ENCODE peak calls at places on chromosomes 6 and 20, in four cellular contexts. One of them, this sample, is unnamed.

GRCh38 chr20:37095108-37095608 is 639 bp downstream of the RBL1 start:
- DNase-seq in osteoblast: peak
- DNase-seq in neuronal stem cell: no peak
- DNase-seq in psoas muscle: no peak
- DNase-seq in this sample: no peak

GRCh38 chr20:63709149-63709527 is 1.3 kb downstream of the ZGPAT start:
- DNase-seq in osteoblast: peak
- DNase-seq in neuronal stem cell: no peak
- DNase-seq in psoas muscle: no peak
- DNase-seq in this sample: no peak

GRCh38 chr20:63520939-63521601 is 505 bp downstream of the PPDPF start:
- DNase-seq in osteoblast: peak
- DNase-seq in neuronal stem cell: peak
- DNase-seq in psoas muscle: peak
- DNase-seq in this sample: peak

GRCh38 chr6:34240329-34241248 is 3.9 kb downstream of the HMGA1 start:
- DNase-seq in osteoblast: peak
- DNase-seq in neuronal stem cell: no peak
- DNase-seq in psoas muscle: no peak
- DNase-seq in this sample: no peak

GRCh38 chr6:23091795-23092194 is 522.4 kb downstream of the HDGFL1 start:
- DNase-seq in osteoblast: no peak
- DNase-seq in neuronal stem cell: no peak
- DNase-seq in psoas muscle: no peak
- DNase-seq in this sample: no peak

GRCh38 chr6:150673720-150674361 is 74.2 kb downstream of the PLEKHG1 start:
- DNase-seq in osteoblast: no peak
- DNase-seq in neuronal stem cell: no peak
- DNase-seq in psoas muscle: no peak
- DNase-seq in this sample: no peak

GRCh38 chr6:13508711-13509705 is 21.6 kb upstream of the GFOD1 start:
- DNase-seq in osteoblast: peak
- DNase-seq in neuronal stem cell: no peak
- DNase-seq in psoas muscle: no peak
- DNase-seq in this sample: no peak

GRCh38 chr20:41054463-41055230 is 26.0 kb downstream of the TOP1 start:
- DNase-seq in osteoblast: no peak
- DNase-seq in neuronal stem cell: no peak
- DNase-seq in psoas muscle: no peak
- DNase-seq in this sample: no peak

GRCh38 chr20:32975698-32976674 is 28.2 kb downstream of the SUN5 start:
- DNase-seq in osteoblast: no peak
- DNase-seq in neuronal stem cell: no peak
- DNase-seq in psoas muscle: no peak
- DNase-seq in this sample: peak

GRCh38 chr6:1481326-1481725 is 92.0 kb downstream of the FOXF2 start:
- DNase-seq in osteoblast: peak
- DNase-seq in neuronal stem cell: no peak
- DNase-seq in psoas muscle: no peak
- DNase-seq in this sample: no peak

GRCh38 chr20:21342656-21343345 is 39.7 kb downstream of the XRN2 start:
- DNase-seq in osteoblast: no peak
- DNase-seq in neuronal stem cell: no peak
- DNase-seq in psoas muscle: no peak
- DNase-seq in this sample: no peak

GRCh38 chr6:30483677-30484279 is 5.5 kb upstream of the HLA-E start:
- DNase-seq in osteoblast: no peak
- DNase-seq in neuronal stem cell: peak
- DNase-seq in psoas muscle: no peak
- DNase-seq in this sample: peak

GRCh38 chr20:41344938-41345728 is 4.5 kb downstream of the LPIN3 start:
- DNase-seq in osteoblast: peak
- DNase-seq in neuronal stem cell: no peak
- DNase-seq in psoas muscle: no peak
- DNase-seq in this sample: no peak

GRCh38 chr20:61252601-61253263 is 671 bp downstream of the CDH4 start:
- DNase-seq in osteoblast: peak
- DNase-seq in neuronal stem cell: no peak
- DNase-seq in psoas muscle: no peak
- DNase-seq in this sample: no peak

GRCh38 chr6:56913276-56914138 is 41.4 kb upstream of the BEND6 start:
- DNase-seq in osteoblast: no peak
- DNase-seq in neuronal stem cell: no peak
- DNase-seq in psoas muscle: no peak
- DNase-seq in this sample: no peak

GRCh38 chr20:23019403-23019802 is 15.7 kb upstream of the SSTR4 start:
- DNase-seq in osteoblast: no peak
- DNase-seq in neuronal stem cell: no peak
- DNase-seq in psoas muscle: no peak
- DNase-seq in this sample: no peak

DNA sequence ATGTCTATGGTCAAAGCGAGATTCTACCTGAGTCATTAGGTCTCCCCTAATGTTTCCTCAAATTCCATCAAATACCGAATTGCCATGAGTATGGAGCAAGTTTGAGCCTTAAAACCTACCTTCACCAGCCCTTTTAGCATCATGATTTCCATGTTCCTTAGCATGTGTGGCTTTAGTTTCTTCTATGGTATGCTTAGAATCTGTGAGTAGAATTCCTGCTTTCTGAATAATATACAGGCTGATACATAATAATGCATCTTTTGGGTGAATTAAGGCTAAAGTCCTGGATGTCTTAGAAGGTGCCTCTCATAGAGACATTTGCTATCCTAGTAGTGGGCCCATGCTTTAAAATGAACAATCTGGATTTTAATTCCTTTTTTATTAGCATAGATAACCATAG is 31.9 kb downstream of the TSPYL4 start:
- DNase-seq in osteoblast: no peak
- DNase-seq in neuronal stem cell: no peak
- DNase-seq in psoas muscle: no peak
- DNase-seq in this sample: no peak
- H3K4me3 ChIP-seq in osteoblast: no peak
- H3K4me3 ChIP-seq in neuronal stem cell: no peak
- H3K4me3 ChIP-seq in psoas muscle: no peak
- H3K4me3 ChIP-seq in this sample: no peak

GRCh38 chr6:146550911-146551310 is 7.3 kb downstream of the RAB32 start:
- DNase-seq in osteoblast: peak
- DNase-seq in neuronal stem cell: no peak
- DNase-seq in psoas muscle: no peak
- DNase-seq in this sample: no peak

GRCh38 chr6:146548898-146549374 is 5.3 kb downstream of the RAB32 start:
- DNase-seq in osteoblast: no peak
- DNase-seq in neuronal stem cell: no peak
- DNase-seq in psoas muscle: no peak
- DNase-seq in this sample: no peak

GRCh38 chr6:146546440-146546839 is 2.8 kb downstream of the RAB32 start:
- DNase-seq in osteoblast: peak
- DNase-seq in neuronal stem cell: no peak
- DNase-seq in psoas muscle: no peak
- DNase-seq in this sample: no peak

GRCh38 chr6:146545608-146546007 is 2.0 kb downstream of the RAB32 start:
- DNase-seq in osteoblast: peak
- DNase-seq in neuronal stem cell: no peak
- DNase-seq in psoas muscle: no peak
- DNase-seq in this sample: no peak

DNA sequence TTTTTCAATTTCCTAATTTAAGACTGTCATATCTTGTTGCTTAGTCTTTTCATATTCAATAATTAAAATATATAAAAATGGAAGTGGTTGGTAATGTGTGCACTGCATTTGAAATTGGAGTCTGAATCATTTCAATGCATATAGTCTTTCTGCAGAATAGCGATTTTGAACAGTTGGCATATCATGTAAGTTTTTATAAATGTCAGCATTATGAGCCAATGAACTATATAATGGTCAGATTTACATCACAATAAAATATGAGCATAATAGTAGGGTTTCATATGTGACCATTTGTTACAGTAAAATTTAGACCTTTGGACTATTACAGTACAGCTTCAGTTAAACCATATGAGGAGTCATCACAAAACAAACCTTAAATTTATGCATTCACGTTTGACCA is 4.3 kb downstream of the RAB32 start:
- DNase-seq in osteoblast: no peak
- DNase-seq in neuronal stem cell: no peak
- DNase-seq in psoas muscle: no peak
- DNase-seq in this sample: no peak
- H3K4me3 ChIP-seq in osteoblast: no peak
- H3K4me3 ChIP-seq in neuronal stem cell: no peak
- H3K4me3 ChIP-seq in psoas muscle: no peak
- H3K4me3 ChIP-seq in this sample: no peak

GRCh38 chr20:57545927-57546662 is 14.8 kb upstream of the PCK1 start:
- DNase-seq in osteoblast: no peak
- DNase-seq in neuronal stem cell: no peak
- DNase-seq in psoas muscle: no peak
- DNase-seq in this sample: no peak
- H3K4me3 ChIP-seq in osteoblast: no peak
- H3K4me3 ChIP-seq in neuronal stem cell: no peak
- H3K4me3 ChIP-seq in psoas muscle: no peak
- H3K4me3 ChIP-seq in this sample: no peak

GRCh38 chr6:45504947-45505346 is 127.2 kb upstream of the SUPT3H start:
- DNase-seq in osteoblast: peak
- DNase-seq in neuronal stem cell: peak
- DNase-seq in psoas muscle: no peak
- DNase-seq in this sample: no peak

GRCh38 chr6:45507156-45507555 is 129.4 kb upstream of the SUPT3H start:
- DNase-seq in osteoblast: no peak
- DNase-seq in neuronal stem cell: no peak
- DNase-seq in psoas muscle: no peak
- DNase-seq in this sample: no peak

GRCh38 chr6:45509426-45509825 is 131.7 kb upstream of the SUPT3H start:
- DNase-seq in osteoblast: no peak
- DNase-seq in neuronal stem cell: no peak
- DNase-seq in psoas muscle: no peak
- DNase-seq in this sample: no peak

GRCh38 chr6:45502446-45502845 is 124.7 kb upstream of the SUPT3H start:
- DNase-seq in osteoblast: peak
- DNase-seq in neuronal stem cell: no peak
- DNase-seq in psoas muscle: no peak
- DNase-seq in this sample: no peak

DNA sequence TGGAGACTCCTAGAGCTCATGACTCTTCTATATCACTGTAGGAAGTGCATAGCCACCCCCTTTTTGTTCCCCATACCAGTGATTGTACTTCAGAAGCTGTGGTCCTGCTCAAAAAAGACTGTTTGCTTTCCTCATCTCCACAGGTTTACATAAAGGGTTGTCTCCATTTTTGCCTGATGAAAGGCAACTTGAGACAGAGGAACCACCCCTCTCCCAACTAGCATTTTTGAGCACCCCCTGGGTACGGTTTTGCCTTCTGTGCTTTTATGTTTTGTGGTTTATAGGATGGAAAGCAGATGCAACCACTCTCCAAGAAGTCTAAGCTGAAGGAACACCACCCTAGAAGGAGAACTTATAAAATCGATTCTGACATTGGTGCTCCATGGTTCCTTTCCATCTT is 127.7 kb upstream of the SUPT3H start:
- DNase-seq in osteoblast: no peak
- DNase-seq in neuronal stem cell: no peak
- DNase-seq in psoas muscle: no peak
- DNase-seq in this sample: no peak
- H3K4me3 ChIP-seq in osteoblast: no peak
- H3K4me3 ChIP-seq in neuronal stem cell: no peak
- H3K4me3 ChIP-seq in psoas muscle: no peak
- H3K4me3 ChIP-seq in this sample: no peak